ENCODE peak calls at places on chromosomes 6 and 20, in five cellular contexts. D is mammary epithelial cell; Y is upper lobe of right lung; H is CD4-positive, alpha-beta memory T cell; P is neural progenitor cell. E is an unnamed sample.

GRCh38 chr6:135974416-135974815 is 122.9 kb downstream of the PDE7B start:
- DNase-seq in D (no peak), Y (no peak), H (no peak), P (no peak), E (no peak)

GRCh38 chr20:21353236-21353635 is 44.1 kb downstream of the NKX2-4 start:
- DNase-seq in D (peak; percentile 8), Y (no peak), H (no peak), P (no peak), E (no peak)

GRCh38 chr20:10625641-10626040 is 48.2 kb downstream of the JAG1 start:
- DNase-seq in D (peak; percentile 21), Y (no peak), H (no peak), P (no peak), E (no peak)

GRCh38 chr6:47235964-47236760 is 73.5 kb downstream of the TNFRSF21 start:
- DNase-seq in D (no peak), Y (no peak), H (no peak), P (no peak), E (no peak)

GRCh38 chr6:160535270-160535669 is 128.8 kb downstream of the LPA start:
- DNase-seq in D (no peak), Y (no peak), H (no peak), P (no peak), E (no peak)

GRCh38 chr20:9126527-9126926 is 57.6 kb downstream of the PLCB4 start:
- DNase-seq in D (peak; percentile 70), Y (no peak), H (no peak), P (no peak), E (no peak)

GRCh38 chr6:166770216-166771116 is 143.4 kb upstream of the RPS6KA2 start:
- DNase-seq in D (no peak), Y (no peak), H (no peak), P (no peak), E (no peak)

GRCh38 chr6:34466242-34467185 is 638 bp downstream of the PACSIN1 start:
- DNase-seq in D (no peak), Y (no peak), H (no peak), P (no peak), E (no peak)

GRCh38 chr20:37997516-37997915 is 35.7 kb downstream of the TTI1 start:
- DNase-seq in D (no peak), Y (no peak), H (no peak), P (no peak), E (no peak)

GRCh38 chr6:13808806-13809205 is 5.6 kb downstream of the MCUR1 start:
- DNase-seq in D (no peak), Y (no peak), H (no peak), P (no peak), E (no peak)

DNA sequence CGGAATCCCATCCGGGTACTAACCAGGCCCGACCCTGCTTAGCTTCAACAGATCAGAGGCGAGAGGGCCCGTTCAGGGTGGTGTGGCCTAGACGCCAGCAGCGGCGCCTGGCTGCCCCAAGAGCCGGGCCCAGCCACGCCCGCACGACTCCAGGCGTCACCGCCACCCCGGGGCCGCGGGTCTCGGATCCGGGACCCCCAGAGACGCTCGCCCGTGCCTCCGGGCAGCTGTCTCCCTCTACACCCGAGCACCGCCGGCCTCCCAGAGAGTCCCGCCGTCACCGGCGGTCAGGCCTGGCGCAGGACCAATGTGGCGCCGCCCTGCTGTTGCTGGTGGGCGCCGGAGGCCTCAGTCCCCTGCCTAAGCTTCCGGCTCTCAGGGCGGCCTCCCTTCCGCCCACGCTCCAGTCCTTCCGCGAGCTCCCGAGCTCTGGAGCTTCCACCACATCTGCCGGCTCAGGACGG is 441.2 kb upstream of the DEFB115 start:
- DNase-seq in D (no peak), Y (no peak), H (no peak), P (no peak), E (no peak)
- H3K9me3 ChIP-seq in D (peaks cover 52% of the 10 kb centered on the region), Y (no peaks in the 10 kb centered on the region), H (no peaks in the 10 kb centered on the region), P (peaks cover 30% of the 10 kb centered on the region), E (no peaks in the 10 kb centered on the region)

DNA sequence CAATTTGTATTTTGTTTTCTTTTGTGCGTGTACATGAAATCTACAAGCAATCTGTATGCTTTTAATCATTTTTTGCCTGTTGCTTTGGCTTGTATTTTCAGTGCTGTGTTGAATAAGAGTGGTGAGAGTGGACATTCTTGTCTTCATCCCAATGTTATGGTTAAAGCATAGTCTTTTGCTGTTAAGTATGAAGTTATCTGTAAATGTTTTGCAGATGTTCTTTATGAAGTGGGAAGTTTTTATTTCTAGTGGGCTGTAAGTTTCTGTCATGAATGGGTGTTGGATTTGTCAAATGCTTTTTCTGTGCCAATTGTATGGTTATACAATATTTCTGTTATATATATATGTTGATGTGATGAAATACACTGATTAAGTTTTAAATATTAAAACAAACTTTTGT is 24.2 kb downstream of the ZKSCAN3 start:
- DNase-seq in D (no peak), Y (no peak), H (no peak), P (no peak), E (no peak)
- H3K9me3 ChIP-seq in D (no peaks in the 10 kb centered on the region), Y (no peaks in the 10 kb centered on the region), H (no peaks in the 10 kb centered on the region), P (peaks cover 4% of the 10 kb centered on the region), E (no peaks in the 10 kb centered on the region)

DNA sequence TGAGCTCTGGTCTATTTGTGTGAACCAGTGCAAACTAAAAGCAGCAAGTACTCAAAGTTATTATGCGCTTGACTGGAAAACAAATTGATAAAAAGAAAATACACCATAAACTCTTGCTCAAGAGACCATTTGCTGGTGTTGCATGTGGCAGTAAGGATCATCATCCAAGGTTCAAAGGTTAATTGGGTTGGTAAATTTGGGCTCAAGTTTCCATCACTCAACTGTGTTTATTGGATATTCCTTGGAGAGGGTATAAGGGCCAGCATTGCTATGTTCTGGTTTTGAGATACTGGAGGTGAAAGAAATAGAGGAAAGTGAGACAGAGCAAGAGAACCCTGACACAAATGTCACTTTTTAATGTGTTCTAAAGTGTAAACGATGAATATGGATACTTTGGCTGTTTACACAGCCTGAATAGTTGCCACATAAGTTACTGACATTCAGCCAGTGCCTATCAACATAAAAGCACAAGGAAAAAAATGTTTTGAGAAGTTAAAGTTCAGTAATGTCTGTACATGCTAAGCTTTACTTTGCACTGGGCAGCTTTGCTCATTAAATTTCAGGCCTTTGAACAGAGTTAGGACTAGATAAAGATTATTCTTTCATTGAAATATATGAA is 736.1 kb downstream of the HDGFL1 start:
- DNase-seq in D (no peak), Y (no peak), H (no peak), P (no peak), E (no peak)
- H3K9me3 ChIP-seq in D (no peaks in the 10 kb centered on the region), Y (no peaks in the 10 kb centered on the region), H (no peaks in the 10 kb centered on the region), P (no peaks in the 10 kb centered on the region), E (no peaks in the 10 kb centered on the region)

GRCh38 chr6:131212024-131212423 is 76.8 kb downstream of the AKAP7 start:
- DNase-seq in D (no peak), Y (no peak), H (no peak), P (no peak), E (no peak)

GRCh38 chr6:131206463-131207251 is 71.4 kb downstream of the AKAP7 start:
- DNase-seq in D (no peak), Y (no peak), H (no peak), P (no peak), E (no peak)

GRCh38 chr6:131205891-131206290 is 70.6 kb downstream of the AKAP7 start:
- DNase-seq in D (no peak), Y (no peak), H (no peak), P (no peak), E (no peak)

GRCh38 chr6:131210469-131210868 is 75.2 kb downstream of the AKAP7 start:
- DNase-seq in D (no peak), Y (no peak), H (no peak), P (no peak), E (no peak)

DNA sequence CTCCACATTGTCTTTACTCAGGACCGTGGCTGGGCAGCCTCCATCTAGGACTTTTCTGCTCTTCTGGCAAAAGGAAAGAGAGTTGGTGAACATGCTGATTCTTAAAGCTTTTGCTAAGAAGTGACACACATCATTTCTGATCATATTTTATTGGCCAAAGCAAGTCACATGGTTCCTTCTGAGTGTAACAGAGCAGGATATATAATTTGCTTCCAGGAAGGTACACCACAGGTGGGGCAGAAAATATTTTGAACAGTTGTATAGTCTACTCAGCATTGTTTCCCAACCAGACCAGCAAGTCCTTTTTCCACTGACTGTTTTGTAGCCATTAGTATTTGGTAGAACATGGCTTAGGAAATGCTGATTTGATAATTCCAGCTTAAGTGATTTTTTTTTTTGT is 73.5 kb downstream of the AKAP7 start:
- DNase-seq in D (no peak), Y (no peak), H (no peak), P (no peak), E (no peak)
- H3K9me3 ChIP-seq in D (no peaks in the 10 kb centered on the region), Y (no peaks in the 10 kb centered on the region), H (no peaks in the 10 kb centered on the region), P (no peaks in the 10 kb centered on the region), E (no peaks in the 10 kb centered on the region)

GRCh38 chr6:22313796-22314195 is 17.0 kb upstream of the PRL start:
- DNase-seq in D (no peak), Y (no peak), H (no peak), P (no peak), E (no peak)
- H3K9me3 ChIP-seq in D (peaks cover 3% of the 10 kb centered on the region), Y (peaks cover 7% of the 10 kb centered on the region), H (no peaks in the 10 kb centered on the region), P (peaks cover 14% of the 10 kb centered on the region), E (no peaks in the 10 kb centered on the region)

GRCh38 chr6:169473663-169474062 is 220.0 kb upstream of the THBS2 start:
- DNase-seq in D (no peak), Y (no peak), H (no peak), P (no peak), E (no peak)
- H3K9me3 ChIP-seq in D (peaks cover 2% of the 10 kb centered on the region), Y (peaks cover 7% of the 10 kb centered on the region), H (no peaks in the 10 kb centered on the region), P (no peaks in the 10 kb centered on the region), E (no peaks in the 10 kb centered on the region)